ENCODE peak calls at places on chromosomes 11 and 22, in four cellular contexts. One of them, this sample, is unnamed.

GRCh38 chr11:133576351-133576750 is 44.0 kb upstream of the OPCML start:
- DNase-seq in ACHN: no peak
- DNase-seq in Kasumi-1: no peak
- DNase-seq in EL: no peak
- DNase-seq in this sample: no peak

GRCh38 chr11:94803491-94803890 is 35.3 kb downstream of the AMOTL1 start:
- DNase-seq in Kasumi-1: no peak
- DNase-seq in EL: peak
- DNase-seq in ACHN: no peak
- DNase-seq in this sample: no peak

GRCh38 chr11:44002191-44003093 is 45.3 kb upstream of the ACCSL start:
- DNase-seq in Kasumi-1: no peak
- DNase-seq in EL: no peak
- DNase-seq in ACHN: no peak
- DNase-seq in this sample: no peak

GRCh38 chr11:83847635-83848034 is 561.5 kb upstream of the CCDC90B start:
- DNase-seq in Kasumi-1: no peak
- DNase-seq in ACHN: no peak
- DNase-seq in EL: no peak
- DNase-seq in this sample: no peak

GRCh38 chr11:69267395-69267805 is 26.6 kb upstream of the MYEOV start:
- DNase-seq in ACHN: no peak
- DNase-seq in Kasumi-1: no peak
- DNase-seq in EL: no peak
- DNase-seq in this sample: no peak

GRCh38 chr11:65429724-65430405 is 7.3 kb downstream of the NEAT1 start:
- DNase-seq in Kasumi-1: peak
- DNase-seq in ACHN: peak
- DNase-seq in EL: peak
- DNase-seq in this sample: peak

GRCh38 chr11:14148653-14149273 is 186.2 kb downstream of the SPON1 start:
- DNase-seq in ACHN: peak
- DNase-seq in Kasumi-1: peak
- DNase-seq in EL: peak
- DNase-seq in this sample: no peak

GRCh38 chr11:47786373-47786772 is 19.2 kb upstream of the FNBP4 start:
- DNase-seq in Kasumi-1: no peak
- DNase-seq in ACHN: no peak
- DNase-seq in EL: no peak
- DNase-seq in this sample: no peak

GRCh38 chr11:118152552-118153471 is at the start of gene SCN4B:
- DNase-seq in ACHN: peak
- DNase-seq in EL: peak
- DNase-seq in Kasumi-1: peak
- DNase-seq in this sample: peak

GRCh38 chr22:19041403-19042074 is 80.7 kb downstream of the DGCR2 start:
- DNase-seq in EL: no peak
- DNase-seq in ACHN: no peak
- DNase-seq in Kasumi-1: no peak
- DNase-seq in this sample: no peak

GRCh38 chr11:59849129-59849528 is 3.8 kb upstream of the CBLIF start:
- DNase-seq in Kasumi-1: no peak
- DNase-seq in ACHN: peak
- DNase-seq in EL: no peak
- DNase-seq in this sample: peak

GRCh38 chr11:48107188-48107704 is 109.4 kb upstream of the OR4B1 start:
- DNase-seq in ACHN: peak
- DNase-seq in EL: peak
- DNase-seq in Kasumi-1: no peak
- DNase-seq in this sample: peak

GRCh38 chr11:88188251-88189030 is 13.2 kb upstream of the RAB38 start:
- DNase-seq in EL: peak
- DNase-seq in Kasumi-1: no peak
- DNase-seq in ACHN: no peak
- DNase-seq in this sample: peak

GRCh38 chr11:75615709-75616108 is 53.1 kb downstream of the MAP6 start:
- DNase-seq in EL: no peak
- DNase-seq in Kasumi-1: no peak
- DNase-seq in ACHN: no peak
- DNase-seq in this sample: no peak

GRCh38 chr11:64804346-64805210 is 1.6 kb upstream of the MAP4K2 start:
- DNase-seq in Kasumi-1: peak
- DNase-seq in EL: peak
- DNase-seq in ACHN: no peak
- DNase-seq in this sample: no peak

GRCh38 chr22:19879248-19879575 is 24.5 kb upstream of the GNB1L start:
- DNase-seq in Kasumi-1: no peak
- DNase-seq in ACHN: no peak
- DNase-seq in EL: no peak
- DNase-seq in this sample: no peak

GRCh38 chr11:102426570-102426969 is 26.0 kb downstream of the TMEM123 start:
- DNase-seq in EL: no peak
- DNase-seq in Kasumi-1: no peak
- DNase-seq in ACHN: no peak
- DNase-seq in this sample: no peak

GRCh38 chr11:134949121-134949591 is 537.1 kb upstream of the B3GAT1 start:
- DNase-seq in EL: peak
- DNase-seq in ACHN: peak
- DNase-seq in Kasumi-1: no peak
- DNase-seq in this sample: no peak

GRCh38 chr22:33510429-33510904 is 409.8 kb downstream of the LARGE1 start:
- DNase-seq in EL: no peak
- DNase-seq in Kasumi-1: no peak
- DNase-seq in ACHN: no peak
- DNase-seq in this sample: no peak

GRCh38 chr11:13225058-13226001 is 52.3 kb upstream of the BMAL1 start:
- DNase-seq in Kasumi-1: no peak
- DNase-seq in ACHN: peak
- DNase-seq in EL: no peak
- DNase-seq in this sample: no peak

GRCh38 chr11:128488471-128488870 is 98.9 kb downstream of the ETS1 start:
- DNase-seq in ACHN: no peak
- DNase-seq in EL: peak
- DNase-seq in Kasumi-1: no peak
- DNase-seq in this sample: no peak

GRCh38 chr11:73716153-73717056 is 44.5 kb downstream of the RAB6A start:
- DNase-seq in Kasumi-1: peak
- DNase-seq in ACHN: no peak
- DNase-seq in EL: no peak
- DNase-seq in this sample: no peak

GRCh38 chr11:74008373-74009229 is at the start of gene UCP3:
- DNase-seq in ACHN: no peak
- DNase-seq in Kasumi-1: no peak
- DNase-seq in EL: no peak
- DNase-seq in this sample: no peak

GRCh38 chr11:120324932-120325810 is at the start of gene TLCD5:
- DNase-seq in ACHN: peak
- DNase-seq in Kasumi-1: peak
- DNase-seq in EL: peak
- DNase-seq in this sample: peak

GRCh38 chr11:87260811-87261210 is 223.1 kb downstream of the TMEM135 start:
- DNase-seq in Kasumi-1: no peak
- DNase-seq in EL: peak
- DNase-seq in ACHN: no peak
- DNase-seq in this sample: no peak

GRCh38 chr22:17638432-17639237 is at the start of gene BCL2L13:
- DNase-seq in EL: peak
- DNase-seq in ACHN: peak
- DNase-seq in Kasumi-1: peak
- DNase-seq in this sample: peak

GRCh38 chr11:107591098-107591445 is at the start of gene ELMOD1:
- DNase-seq in EL: peak
- DNase-seq in Kasumi-1: peak
- DNase-seq in ACHN: peak
- DNase-seq in this sample: peak

GRCh38 chr22:21928048-21928447 is 24.6 kb downstream of the PPM1F start:
- DNase-seq in ACHN: no peak
- DNase-seq in EL: no peak
- DNase-seq in Kasumi-1: no peak
- DNase-seq in this sample: no peak

GRCh38 chr22:49536571-49537131 is 291.0 kb downstream of the BRD1 start:
- DNase-seq in Kasumi-1: no peak
- DNase-seq in EL: no peak
- DNase-seq in ACHN: no peak
- DNase-seq in this sample: no peak

GRCh38 chr22:32202539-32203180 is 2.2 kb downstream of the RFPL2 start:
- DNase-seq in ACHN: peak
- DNase-seq in Kasumi-1: peak
- DNase-seq in EL: peak
- DNase-seq in this sample: peak

GRCh38 chr11:130765951-130766649 is 150.2 kb downstream of the SNX19 start:
- DNase-seq in EL: peak
- DNase-seq in ACHN: no peak
- DNase-seq in Kasumi-1: no peak
- DNase-seq in this sample: no peak

GRCh38 chr22:48347311-48347710 is 1480.4 kb downstream of the BRD1 start:
- DNase-seq in ACHN: no peak
- DNase-seq in EL: no peak
- DNase-seq in Kasumi-1: no peak
- DNase-seq in this sample: no peak

GRCh38 chr22:36579441-36579840 is 50.5 kb upstream of the EIF3D start:
- DNase-seq in Kasumi-1: no peak
- DNase-seq in EL: no peak
- DNase-seq in ACHN: no peak
- DNase-seq in this sample: no peak

GRCh38 chr11:117327567-117328413 is at the start of gene CEP164:
- DNase-seq in Kasumi-1: peak
- DNase-seq in EL: peak
- DNase-seq in ACHN: peak
- DNase-seq in this sample: peak

This sample was measured in mucosa of descending colon.